ENCODE peak calls at places on chromosomes 11 and 22, in six cellular contexts. One of them, this sample, is unnamed.
A peak's percentile ranks its signal among the peaks of the same experiment; 100 is the strongest.

GRCh38 chr11:4059424-4059823 is 35.2 kb upstream of the RRM1 start:
- DNase-seq in upper lobe of right lung: no peak
- DNase-seq in Peyer's patch: no peak
- DNase-seq in fibroblast of the aortic adventitia: no peak
- DNase-seq in cardiac muscle cell: no peak
- DNase-seq in mammary epithelial cell: peak; percentile 74
- DNase-seq in this sample: no peak

GRCh38 chr11:5285703-5286102 is 16.0 kb upstream of the HBE1 start:
- DNase-seq in fibroblast of the aortic adventitia: no peak
- DNase-seq in mammary epithelial cell: peak; percentile 89
- DNase-seq in cardiac muscle cell: no peak
- DNase-seq in upper lobe of right lung: no peak
- DNase-seq in Peyer's patch: no peak
- DNase-seq in this sample: no peak

GRCh38 chr22:18145676-18146388 is 4.1 kb upstream of the USP18 start:
- DNase-seq in mammary epithelial cell: no peak
- DNase-seq in upper lobe of right lung: peak; percentile 55
- DNase-seq in cardiac muscle cell: no peak
- DNase-seq in Peyer's patch: no peak
- DNase-seq in fibroblast of the aortic adventitia: no peak
- DNase-seq in this sample: no peak

GRCh38 chr11:81959341-81959740 is 774.3 kb downstream of the FAM181B start:
- DNase-seq in Peyer's patch: no peak
- DNase-seq in cardiac muscle cell: no peak
- DNase-seq in upper lobe of right lung: no peak
- DNase-seq in fibroblast of the aortic adventitia: no peak
- DNase-seq in mammary epithelial cell: no peak
- DNase-seq in this sample: peak; percentile 84

GRCh38 chr11:20599424-20600346 is at the start of gene SLC6A5:
- DNase-seq in cardiac muscle cell: peak; percentile 73
- DNase-seq in fibroblast of the aortic adventitia: peak; percentile 35
- DNase-seq in mammary epithelial cell: peak; percentile 60
- DNase-seq in Peyer's patch: no peak
- DNase-seq in upper lobe of right lung: peak; percentile 69
- DNase-seq in this sample: peak; percentile 92

GRCh38 chr11:58927393-58928081 is 11.8 kb upstream of the GLYATL1 start:
- DNase-seq in upper lobe of right lung: no peak
- DNase-seq in mammary epithelial cell: no peak
- DNase-seq in Peyer's patch: no peak
- DNase-seq in fibroblast of the aortic adventitia: peak; percentile 61
- DNase-seq in cardiac muscle cell: peak; percentile 43
- DNase-seq in this sample: peak; percentile 97

GRCh38 chr22:29956680-29957079 is 73.7 kb downstream of the MTMR3 start:
- DNase-seq in cardiac muscle cell: no peak
- DNase-seq in Peyer's patch: no peak
- DNase-seq in upper lobe of right lung: no peak
- DNase-seq in fibroblast of the aortic adventitia: no peak
- DNase-seq in mammary epithelial cell: peak; percentile 33
- DNase-seq in this sample: no peak

GRCh38 chr11:109696191-109696897 is 274.4 kb downstream of the C11orf87 start:
- DNase-seq in upper lobe of right lung: no peak
- DNase-seq in fibroblast of the aortic adventitia: peak; percentile 68
- DNase-seq in cardiac muscle cell: peak; percentile 3
- DNase-seq in mammary epithelial cell: peak; percentile 100
- DNase-seq in Peyer's patch: no peak
- DNase-seq in this sample: peak; percentile 7

GRCh38 chr11:22730319-22730718 is 63.9 kb downstream of the GAS2 start:
- DNase-seq in fibroblast of the aortic adventitia: no peak
- DNase-seq in upper lobe of right lung: no peak
- DNase-seq in cardiac muscle cell: peak; percentile 11
- DNase-seq in Peyer's patch: no peak
- DNase-seq in mammary epithelial cell: no peak
- DNase-seq in this sample: peak; percentile 8

GRCh38 chr22:31238057-31238456 is 26.0 kb downstream of the LIMK2 start:
- DNase-seq in cardiac muscle cell: no peak
- DNase-seq in mammary epithelial cell: no peak
- DNase-seq in fibroblast of the aortic adventitia: no peak
- DNase-seq in Peyer's patch: no peak
- DNase-seq in upper lobe of right lung: no peak
- DNase-seq in this sample: no peak

GRCh38 chr11:9428706-9429105 is 32.1 kb upstream of the ZNF143 start:
- DNase-seq in upper lobe of right lung: no peak
- DNase-seq in Peyer's patch: no peak
- DNase-seq in fibroblast of the aortic adventitia: no peak
- DNase-seq in mammary epithelial cell: no peak
- DNase-seq in cardiac muscle cell: no peak
- DNase-seq in this sample: no peak

GRCh38 chr22:46626911-46627805 is 7.0 kb downstream of the GRAMD4 start:
- DNase-seq in cardiac muscle cell: no peak
- DNase-seq in upper lobe of right lung: no peak
- DNase-seq in mammary epithelial cell: peak; percentile 81
- DNase-seq in Peyer's patch: no peak
- DNase-seq in fibroblast of the aortic adventitia: no peak
- DNase-seq in this sample: peak; percentile 89

GRCh38 chr11:75982309-75982708 is 167.3 kb downstream of the UVRAG start:
- DNase-seq in mammary epithelial cell: no peak
- DNase-seq in fibroblast of the aortic adventitia: no peak
- DNase-seq in cardiac muscle cell: no peak
- DNase-seq in Peyer's patch: no peak
- DNase-seq in upper lobe of right lung: no peak
- DNase-seq in this sample: peak; percentile 55

GRCh38 chr11:47797633-47798032 is 30.5 kb upstream of the FNBP4 start:
- DNase-seq in upper lobe of right lung: no peak
- DNase-seq in cardiac muscle cell: peak; percentile 81
- DNase-seq in fibroblast of the aortic adventitia: peak; percentile 19
- DNase-seq in Peyer's patch: no peak
- DNase-seq in mammary epithelial cell: peak; percentile 55
- DNase-seq in this sample: no peak

GRCh38 chr22:29816980-29817379 is 21.1 kb downstream of the ASCC2 start:
- DNase-seq in Peyer's patch: no peak
- DNase-seq in mammary epithelial cell: peak; percentile 54
- DNase-seq in cardiac muscle cell: no peak
- DNase-seq in fibroblast of the aortic adventitia: no peak
- DNase-seq in upper lobe of right lung: no peak
- DNase-seq in this sample: no peak

GRCh38 chr11:88300888-88301477 is 36.6 kb downstream of the CTSC start:
- DNase-seq in fibroblast of the aortic adventitia: no peak
- DNase-seq in upper lobe of right lung: no peak
- DNase-seq in mammary epithelial cell: no peak
- DNase-seq in cardiac muscle cell: no peak
- DNase-seq in Peyer's patch: no peak
- DNase-seq in this sample: peak; percentile 92

GRCh38 chr11:4704790-4705334 is 278 bp downstream of the MMP26 start:
- DNase-seq in fibroblast of the aortic adventitia: no peak
- DNase-seq in Peyer's patch: no peak
- DNase-seq in cardiac muscle cell: no peak
- DNase-seq in upper lobe of right lung: no peak
- DNase-seq in mammary epithelial cell: no peak
- DNase-seq in this sample: peak; percentile 55

GRCh38 chr22:34808618-34809017 is 257.3 kb upstream of the ISX start:
- DNase-seq in cardiac muscle cell: no peak
- DNase-seq in upper lobe of right lung: no peak
- DNase-seq in mammary epithelial cell: no peak
- DNase-seq in Peyer's patch: no peak
- DNase-seq in fibroblast of the aortic adventitia: no peak
- DNase-seq in this sample: peak; percentile 69

GRCh38 chr22:48893288-48894063 is 934.2 kb downstream of the BRD1 start:
- DNase-seq in upper lobe of right lung: peak; percentile 35
- DNase-seq in mammary epithelial cell: no peak
- DNase-seq in fibroblast of the aortic adventitia: no peak
- DNase-seq in Peyer's patch: no peak
- DNase-seq in cardiac muscle cell: no peak
- DNase-seq in this sample: peak; percentile 20

DNA sequence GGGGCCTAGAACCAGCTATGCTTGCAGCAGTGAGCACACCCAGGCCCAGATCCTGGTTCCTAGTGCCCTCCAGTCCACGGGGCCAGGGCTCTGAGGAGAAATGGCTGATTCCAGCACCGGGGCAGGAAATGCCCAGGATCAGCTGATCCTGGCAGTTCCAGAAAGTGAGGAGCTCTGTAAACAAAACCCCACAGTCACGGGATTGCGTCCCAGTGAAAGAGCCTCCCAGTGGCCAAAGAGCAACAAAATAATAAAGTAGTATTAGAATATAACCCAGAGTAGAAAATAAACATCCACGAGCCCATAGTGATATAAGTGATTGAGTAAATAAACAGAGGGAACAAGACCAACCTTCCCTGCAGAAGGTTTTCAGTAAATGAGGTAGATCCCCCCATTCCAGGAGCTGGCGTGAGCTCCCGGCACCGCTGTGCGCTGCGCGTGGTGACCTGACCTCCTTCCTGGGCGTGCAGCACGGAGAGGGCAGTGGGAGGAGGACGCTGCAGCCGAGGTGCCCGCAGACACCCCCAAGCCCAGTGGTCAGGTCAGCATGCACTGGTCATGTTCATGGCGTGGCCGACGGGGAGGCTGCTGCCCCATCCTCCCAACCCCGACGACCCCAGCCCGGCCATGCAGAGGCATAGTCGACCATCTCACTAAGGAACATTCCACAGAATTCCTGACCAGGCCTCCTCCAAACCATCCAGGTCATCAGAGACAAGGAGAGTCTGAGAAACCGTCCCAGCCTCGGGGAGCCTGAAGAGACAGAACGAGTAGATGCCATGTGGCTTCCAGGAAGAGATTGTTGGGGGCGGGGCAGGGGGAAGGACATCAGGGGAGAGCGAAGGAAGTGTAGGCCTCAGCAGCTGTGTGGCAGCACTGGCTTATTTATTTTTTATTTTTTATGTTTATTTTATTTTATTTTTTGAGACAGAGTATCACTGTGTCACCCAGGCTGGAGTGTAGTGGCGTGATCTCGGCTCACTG is 19.9 kb downstream of the PTDSS2 start:
- DNase-seq in fibroblast of the aortic adventitia: peak; percentile 86
- DNase-seq in mammary epithelial cell: no peak
- DNase-seq in Peyer's patch: no peak
- DNase-seq in cardiac muscle cell: peak; percentile 90
- DNase-seq in upper lobe of right lung: peak; percentile 79
- DNase-seq in this sample: peak; percentile 34
- H3K4me3 ChIP-seq in fibroblast of the aortic adventitia: peak overlapping the region; percentile 51
- H3K4me3 ChIP-seq in mammary epithelial cell: no peak overlapping the region
- H3K4me3 ChIP-seq in Peyer's patch: no peak overlapping the region
- H3K4me3 ChIP-seq in cardiac muscle cell: no peak overlapping the region
- H3K4me3 ChIP-seq in upper lobe of right lung: peak overlapping the region; percentile 28
- H3K4me3 ChIP-seq in this sample: no peak overlapping the region

GRCh38 chr11:35365395-35365794 is 54.0 kb downstream of the SLC1A2 start:
- DNase-seq in fibroblast of the aortic adventitia: no peak
- DNase-seq in upper lobe of right lung: no peak
- DNase-seq in Peyer's patch: no peak
- DNase-seq in cardiac muscle cell: no peak
- DNase-seq in mammary epithelial cell: no peak
- DNase-seq in this sample: no peak

GRCh38 chr11:35364101-35364780 is 55.1 kb downstream of the SLC1A2 start:
- DNase-seq in fibroblast of the aortic adventitia: peak; percentile 95
- DNase-seq in Peyer's patch: no peak
- DNase-seq in upper lobe of right lung: peak; percentile 62
- DNase-seq in cardiac muscle cell: peak; percentile 93
- DNase-seq in mammary epithelial cell: peak; percentile 85
- DNase-seq in this sample: peak; percentile 31

GRCh38 chr11:35365961-35366360 is 53.4 kb downstream of the SLC1A2 start:
- DNase-seq in Peyer's patch: no peak
- DNase-seq in mammary epithelial cell: no peak
- DNase-seq in upper lobe of right lung: no peak
- DNase-seq in fibroblast of the aortic adventitia: no peak
- DNase-seq in cardiac muscle cell: no peak
- DNase-seq in this sample: no peak

GRCh38 chr11:35362571-35362980 is 56.8 kb downstream of the SLC1A2 start:
- DNase-seq in cardiac muscle cell: no peak
- DNase-seq in fibroblast of the aortic adventitia: peak; percentile 44
- DNase-seq in upper lobe of right lung: no peak
- DNase-seq in Peyer's patch: no peak
- DNase-seq in mammary epithelial cell: no peak
- DNase-seq in this sample: peak; percentile 57

DNA sequence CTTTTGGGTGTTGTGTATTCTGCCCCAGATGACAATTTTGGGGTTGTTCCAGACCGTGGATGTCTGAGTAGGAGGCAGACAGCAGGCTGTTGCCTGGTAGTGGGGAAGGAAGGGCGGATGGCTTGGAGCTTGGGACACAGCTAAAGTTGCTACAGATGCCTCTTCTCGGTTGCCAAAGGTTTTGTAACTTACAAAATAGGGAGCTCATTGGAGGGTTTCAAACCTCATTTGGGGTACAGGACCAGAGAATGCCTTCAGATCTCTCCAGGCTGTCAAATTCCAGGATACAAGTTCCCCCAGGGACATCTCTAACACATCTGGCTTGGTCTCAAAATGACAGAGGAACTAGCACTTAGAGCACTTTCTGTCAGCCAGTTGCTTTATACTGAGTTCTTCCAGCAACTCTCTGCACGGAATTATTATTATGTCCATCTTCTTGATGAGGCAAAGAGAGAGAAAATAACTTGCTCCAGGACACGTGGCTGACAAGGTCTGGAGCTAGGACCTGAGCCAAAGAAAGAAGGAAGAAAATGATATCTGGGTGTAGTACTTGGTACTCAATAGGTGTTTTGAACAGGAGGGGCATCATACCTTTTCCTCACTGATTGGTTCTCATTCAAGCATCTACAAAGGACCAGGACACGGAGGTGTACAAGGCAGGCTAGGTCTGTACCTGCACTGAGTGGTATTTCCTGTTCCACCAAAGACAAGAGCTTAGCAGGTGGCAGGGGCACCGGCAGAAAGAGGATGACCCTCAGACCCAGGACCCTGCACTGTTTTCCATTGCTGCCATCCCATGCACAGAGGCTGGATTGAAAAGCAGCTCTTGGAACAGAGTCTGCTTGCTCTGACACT is 55.9 kb downstream of the SLC1A2 start:
- DNase-seq in upper lobe of right lung: no peak
- DNase-seq in Peyer's patch: no peak
- DNase-seq in mammary epithelial cell: no peak
- DNase-seq in fibroblast of the aortic adventitia: peak; percentile 77
- DNase-seq in cardiac muscle cell: no peak
- DNase-seq in this sample: no peak
- H3K4me3 ChIP-seq in upper lobe of right lung: no peak overlapping the region
- H3K4me3 ChIP-seq in Peyer's patch: no peak overlapping the region
- H3K4me3 ChIP-seq in mammary epithelial cell: no peak overlapping the region
- H3K4me3 ChIP-seq in fibroblast of the aortic adventitia: no peak overlapping the region
- H3K4me3 ChIP-seq in cardiac muscle cell: no peak overlapping the region
- H3K4me3 ChIP-seq in this sample: no peak overlapping the region

GRCh38 chr11:123590296-123590912 is 64.0 kb downstream of the SCN3B start:
- DNase-seq in Peyer's patch: no peak
- DNase-seq in cardiac muscle cell: peak; percentile 62
- DNase-seq in fibroblast of the aortic adventitia: peak; percentile 29
- DNase-seq in upper lobe of right lung: no peak
- DNase-seq in mammary epithelial cell: peak; percentile 11
- DNase-seq in this sample: no peak
- H3K4me3 ChIP-seq in Peyer's patch: no peak overlapping the region
- H3K4me3 ChIP-seq in cardiac muscle cell: no peak overlapping the region
- H3K4me3 ChIP-seq in fibroblast of the aortic adventitia: no peak overlapping the region
- H3K4me3 ChIP-seq in upper lobe of right lung: no peak overlapping the region
- H3K4me3 ChIP-seq in mammary epithelial cell: no peak overlapping the region
- H3K4me3 ChIP-seq in this sample: no peak overlapping the region

DNA sequence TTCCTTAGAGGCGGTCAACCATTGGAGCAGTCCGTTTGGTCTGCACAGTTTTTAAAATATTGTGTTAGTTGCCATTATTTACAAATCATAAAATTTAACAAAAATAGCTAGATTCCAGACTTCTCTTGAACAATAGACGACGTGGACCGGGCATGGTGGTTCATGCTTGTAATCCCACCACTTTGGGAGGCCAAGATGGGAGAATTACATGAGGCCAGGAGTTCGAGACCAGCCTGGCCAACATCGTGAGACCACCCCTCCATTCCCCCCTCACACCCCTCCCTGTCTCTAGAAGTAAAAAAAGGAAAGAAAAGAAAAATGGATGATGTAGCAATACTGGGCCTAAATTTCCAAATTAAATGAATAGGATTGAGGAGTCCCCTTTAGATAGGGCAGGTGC is 965 bp downstream of the SLC37A2 start:
- DNase-seq in Peyer's patch: no peak
- DNase-seq in mammary epithelial cell: no peak
- DNase-seq in cardiac muscle cell: no peak
- DNase-seq in upper lobe of right lung: no peak
- DNase-seq in fibroblast of the aortic adventitia: no peak
- DNase-seq in this sample: no peak
- H3K4me3 ChIP-seq in Peyer's patch: peak overlapping the region; percentile 71
- H3K4me3 ChIP-seq in mammary epithelial cell: peak overlapping the region; percentile 59
- H3K4me3 ChIP-seq in cardiac muscle cell: no peak overlapping the region
- H3K4me3 ChIP-seq in upper lobe of right lung: peak overlapping the region; percentile 70
- H3K4me3 ChIP-seq in fibroblast of the aortic adventitia: no peak overlapping the region
- H3K4me3 ChIP-seq in this sample: peak overlapping the region; percentile 70